ENCODE peak calls at places on chromosomes 13 and 19, in ten cellular contexts. U is fibroblast of lung, Z is iPS DF 6.9, X is H1, S is right lobe of liver, Q is adrenal gland, A is mesendoderm, I is cardiac muscle cell, C is aorta, G is thoracic aorta. E is an unnamed sample.

GRCh38 chr13:101150998-101151397 is 265.3 kb downstream of the NALCN start:
- DNase-seq in I (peak; percentile 3), Z (no peak), X (no peak), A (peak; percentile 37), U (peak; percentile 38), S (no peak), C (no peak), Q (no peak), G (no peak), E (no peak)

GRCh38 chr13:114142640-114143490 is 10.4 kb upstream of the RASA3 start:
- DNase-seq in S (no peak), U (peak; percentile 63), C (peak; percentile 61), A (no peak), Z (no peak), X (no peak), I (no peak), Q (no peak), G (no peak), E (peak; percentile 90)

GRCh38 chr19:3721131-3721899 is 13.1 kb downstream of the TJP3 start:
- DNase-seq in S (peak; percentile 77), U (peak; percentile 75), A (peak; percentile 96), X (peak; percentile 90), I (peak; percentile 90), C (peak; percentile 85), Q (peak; percentile 79), G (no peak), Z (peak; percentile 81), E (peak; percentile 83)

GRCh38 chr13:113883314-113883811 is 19.5 kb upstream of the GAS6 start:
- DNase-seq in I (no peak), Z (no peak), A (no peak), X (no peak), Q (no peak), G (no peak), C (no peak), U (no peak), S (no peak), E (no peak)

GRCh38 chr13:28761586-28761985 is 42.8 kb upstream of the SLC46A3 start:
- DNase-seq in Z (no peak), C (no peak), I (no peak), X (no peak), S (no peak), U (no peak), G (no peak), Q (no peak), A (no peak), E (no peak)

GRCh38 chr19:1224847-1225246 is 13.0 kb downstream of the CBARP start:
- DNase-seq in I (no peak), S (no peak), U (no peak), G (no peak), X (no peak), Z (no peak), A (no peak), C (no peak), Q (no peak), E (no peak)

GRCh38 chr19:36140289-36141038 is 598 bp downstream of the CAPNS1 start:
- DNase-seq in A (peak; percentile 88), G (no peak), C (peak; percentile 71), S (peak; percentile 64), U (peak; percentile 47), Q (peak; percentile 65), X (no peak), Z (no peak), I (peak; percentile 58), E (no peak)

GRCh38 chr19:32876919-32877285 is 7.3 kb upstream of the SLC7A9 start:
- DNase-seq in S (no peak), C (no peak), X (no peak), U (no peak), I (peak; percentile 12), G (no peak), A (peak; percentile 34), Z (no peak), Q (no peak), E (no peak)

GRCh38 chr19:2719910-2720776 is 1.0 kb downstream of the DIRAS1 start:
- DNase-seq in I (peak; percentile 17), G (no peak), Z (no peak), U (peak; percentile 26), S (no peak), C (no peak), Q (no peak), A (peak; percentile 70), X (no peak), E (no peak)

GRCh38 chr19:5152767-5153532 is 184.0 kb downstream of the KDM4B start:
- DNase-seq in Z (no peak), A (no peak), U (no peak), I (no peak), S (no peak), Q (no peak), X (no peak), G (no peak), C (no peak), E (no peak)

GRCh38 chr13:45269204-45269603 is 68.4 kb upstream of the KCTD4 start:
- DNase-seq in X (no peak), Q (no peak), I (peak; percentile 55), A (peak; percentile 30), Z (no peak), S (no peak), G (no peak), U (peak; percentile 23), C (no peak), E (no peak)

GRCh38 chr13:79090552-79091159 is 315.4 kb downstream of the RBM26 start:
- DNase-seq in A (no peak), Q (no peak), U (no peak), S (no peak), G (no peak), Z (no peak), I (no peak), X (no peak), C (no peak), E (no peak)

GRCh38 chr13:99018418-99019180 is 40.7 kb upstream of the DOCK9 start:
- DNase-seq in Z (no peak), S (no peak), X (no peak), U (peak; percentile 79), I (peak; percentile 48), G (no peak), A (no peak), Q (no peak), C (no peak), E (no peak)

GRCh38 chr19:42468273-42468796 is 25.6 kb upstream of the CXCL17 start:
- DNase-seq in A (peak; percentile 63), Q (peak; percentile 47), C (no peak), X (no peak), G (no peak), Z (no peak), I (peak; percentile 76), S (no peak), U (peak; percentile 57), E (peak; percentile 49)

GRCh38 chr19:46515879-46516350 is 20.2 kb upstream of the PNMA8B start:
- DNase-seq in U (peak; percentile 44), I (peak; percentile 60), G (no peak), Q (no peak), S (no peak), A (peak; percentile 67), C (no peak), Z (no peak), X (no peak), E (no peak)

DNA sequence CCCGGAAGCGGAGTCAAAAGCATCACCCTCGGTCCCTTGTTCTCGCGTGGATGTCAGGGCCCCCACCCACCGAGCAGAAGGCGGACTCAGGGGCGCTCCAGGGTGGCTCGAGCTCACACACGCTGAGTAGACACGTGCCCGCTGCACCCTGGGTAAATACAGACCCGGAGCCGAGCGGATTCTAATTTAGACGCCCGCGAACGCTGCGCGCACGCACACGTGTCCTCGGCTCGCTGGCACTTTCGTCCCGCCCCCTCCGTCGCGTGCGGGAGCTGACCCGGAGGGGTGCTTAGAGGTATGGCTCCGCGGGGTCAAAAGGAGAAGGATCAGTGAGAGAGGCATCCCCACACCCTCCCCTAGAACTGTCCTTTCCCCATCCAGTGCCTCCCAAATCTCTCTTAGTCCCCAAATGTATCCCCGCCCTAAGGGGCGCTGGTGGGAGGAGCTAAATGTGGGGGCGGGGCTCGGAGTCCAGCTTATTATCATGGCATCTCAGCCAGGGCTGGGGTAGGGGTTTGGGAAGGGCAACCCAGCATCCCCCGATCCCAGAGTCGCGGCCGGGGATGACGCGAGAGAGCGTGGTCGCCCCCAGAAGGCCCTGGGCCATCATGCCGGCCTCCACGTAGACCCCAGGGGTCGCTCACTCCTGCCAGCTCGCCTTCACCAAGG is 451 bp upstream of the ICAM5 start:
- DNase-seq in S (no peak), X (no peak), Z (no peak), G (no peak), Q (no peak), A (peak; percentile 58), C (no peak), U (peak; percentile 33), I (peak; percentile 58), E (peak; percentile 48)
- H3K4me1 ChIP-seq in S (peaks cover 12% of the 10 kb centered on the region), X (no peaks in the 10 kb centered on the region), Z (peaks cover 4% of the 10 kb centered on the region), G (peaks cover 45% of the 10 kb centered on the region), Q (peaks cover 62% of the 10 kb centered on the region), A (peaks cover 5% of the 10 kb centered on the region), C (no peaks in the 10 kb centered on the region), U (peaks cover 10% of the 10 kb centered on the region), I (no peaks in the 10 kb centered on the region), E (no peaks in the 10 kb centered on the region)

DNA sequence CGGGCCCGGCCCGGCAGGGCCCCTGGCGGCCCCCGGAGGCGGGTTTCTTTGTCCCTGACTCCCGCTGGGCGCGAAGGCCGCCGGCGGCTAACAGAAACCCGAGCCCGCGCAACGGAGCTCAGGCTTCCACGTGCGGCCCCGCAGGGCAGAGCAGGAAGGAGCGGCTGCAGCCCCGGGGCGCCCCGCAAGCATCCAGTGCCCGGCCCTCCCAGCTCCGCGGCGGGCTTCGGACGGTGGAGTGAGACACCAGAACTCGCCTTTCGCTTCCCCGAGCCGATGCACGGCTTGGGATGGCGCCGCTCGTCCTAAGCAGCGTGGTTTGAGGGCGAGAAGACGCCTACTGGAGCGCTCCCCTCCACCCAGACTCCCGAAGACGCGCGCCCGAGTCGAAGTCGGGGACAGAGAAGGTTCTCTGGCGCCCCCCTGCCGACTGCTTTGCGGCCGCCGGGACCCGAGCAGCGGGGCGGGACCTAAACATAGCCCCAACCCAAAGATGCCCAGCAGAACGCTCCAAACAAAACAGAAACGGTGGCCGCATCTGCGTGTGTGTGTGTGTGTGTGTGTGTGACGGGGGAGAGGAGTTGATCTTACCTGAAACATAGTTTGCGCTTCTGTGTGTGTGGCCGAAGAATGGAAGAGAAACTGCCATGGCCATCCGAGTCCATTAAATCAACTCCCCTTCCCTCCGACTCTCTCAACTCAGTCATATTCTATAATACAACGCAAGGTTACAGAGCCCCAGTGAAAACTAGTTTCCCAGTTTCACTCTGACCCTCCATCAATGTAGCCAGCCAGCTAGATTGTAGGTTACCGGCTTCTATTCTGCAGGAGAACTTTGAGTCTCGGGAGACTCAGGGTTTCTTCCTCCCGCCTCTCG is 629 bp upstream of the FGF9 start:
- DNase-seq in C (peak; percentile 67), G (no peak), U (peak; percentile 61), Q (peak; percentile 55), S (peak; percentile 49), Z (no peak), A (peak; percentile 75), X (no peak), I (peak; percentile 46), E (peak; percentile 49)
- H3K27ac ChIP-seq in C (no peak overlapping the region), G (no peak overlapping the region), U (peak overlapping the region; percentile 9), Q (peak overlapping the region; percentile 52), S (no peak overlapping the region), Z (no peak overlapping the region), A (no peak overlapping the region), X (no peak overlapping the region), I (no peak overlapping the region), E (peak overlapping the region; percentile 52)

GRCh38 chr19:53981408-53981998 is 9.9 kb upstream of the CACNG6 start:
- DNase-seq in Q (no peak), Z (no peak), C (no peak), A (peak; percentile 51), G (no peak), U (no peak), X (no peak), I (no peak), S (no peak), E (no peak)
- H3K27me3 ChIP-seq in Q (peaks cover 63% of the 10 kb centered on the region), Z (no peaks in the 10 kb centered on the region), C (no peaks in the 10 kb centered on the region), A (no peaks in the 10 kb centered on the region), G (peaks cover 16% of the 10 kb centered on the region), U (peaks cover 12% of the 10 kb centered on the region), X (peaks cover 3% of the 10 kb centered on the region), I (no peaks in the 10 kb centered on the region), S (no peaks in the 10 kb centered on the region), E (no peaks in the 10 kb centered on the region)

GRCh38 chr13:26458196-26458734 is 99.2 kb upstream of the WASF3 start:
- DNase-seq in G (no peak), I (no peak), U (no peak), C (no peak), S (no peak), Q (no peak), X (no peak), A (no peak), Z (no peak), E (no peak)
- H3K4me1 ChIP-seq in G (no peaks in the 10 kb centered on the region), I (no peaks in the 10 kb centered on the region), U (peaks cover 11% of the 10 kb centered on the region), C (no peaks in the 10 kb centered on the region), S (no peaks in the 10 kb centered on the region), Q (peaks cover 9% of the 10 kb centered on the region), X (no peaks in the 10 kb centered on the region), A (no peaks in the 10 kb centered on the region), Z (no peaks in the 10 kb centered on the region), E (no peaks in the 10 kb centered on the region)

E was measured in Peyer's patch.